ENCODE peak calls at places on chromosome 17, in ten cellular contexts. U, R, F, E, P, X, Q, K, H and A are unnamed samples.

GRCh38 chr17:63703556-63704258 is 3.8 kb upstream of the LIMD2 start:
- DNase-seq in R (no peak), F (no peak), U (no peak), E (no peak), X (no peak), K (no peak), P (no peak), Q (peak), H (no peak), A (no peak)

GRCh38 chr17:6660765-6661463 is 9.4 kb downstream of the C17orf100 start:
- DNase-seq in X (no peak), R (no peak), K (no peak), U (no peak), P (no peak), Q (no peak), E (no peak), H (no peak), F (no peak), A (no peak)

GRCh38 chr17:1055751-1056645 is 59.1 kb downstream of the TIMM22 start:
- DNase-seq in E (no peak), U (peak), H (peak), R (no peak), X (peak), K (peak), F (peak), P (no peak), Q (peak), A (peak)

GRCh38 chr17:29077320-29077719 is 34.4 kb downstream of the PIPOX start:
- DNase-seq in E (no peak), K (no peak), R (no peak), Q (no peak), X (no peak), H (no peak), F (no peak), U (no peak), P (no peak), A (no peak)

GRCh38 chr17:57747221-57748017 is 2.3 kb upstream of the CCDC182 start:
- DNase-seq in P (no peak), R (peak), E (peak), U (peak), H (no peak), K (peak), F (peak), X (no peak), Q (no peak), A (no peak)

GRCh38 chr17:59707971-59708425 is 544 bp downstream of the VMP1 start:
- DNase-seq in R (peak), U (no peak), E (no peak), F (no peak), K (no peak), P (no peak), X (no peak), Q (no peak), H (no peak), A (no peak)

GRCh38 chr17:50949128-50950001 is 83.2 kb upstream of the TOB1 start:
- DNase-seq in F (no peak), Q (no peak), E (no peak), X (no peak), K (no peak), U (no peak), R (no peak), P (no peak), H (peak), A (no peak)

GRCh38 chr17:45873728-45874127 is 20.6 kb upstream of the MAPT start:
- DNase-seq in U (peak), E (no peak), Q (no peak), P (no peak), X (no peak), H (peak), K (no peak), R (no peak), F (no peak), A (no peak)

GRCh38 chr17:1275962-1276736 is 3.3 kb upstream of the TRARG1 start:
- DNase-seq in Q (peak), P (peak), U (peak), K (no peak), X (peak), E (peak), R (no peak), H (peak), F (peak), A (peak)

GRCh38 chr17:41777157-41777578 is 9.3 kb downstream of the JUP start:
- DNase-seq in R (no peak), F (peak), K (no peak), H (no peak), P (no peak), X (no peak), Q (no peak), E (peak), U (no peak), A (no peak)

GRCh38 chr17:15963670-15964110 is 18.8 kb downstream of the ADORA2B start:
- DNase-seq in U (no peak), K (no peak), R (no peak), E (no peak), P (no peak), X (no peak), F (no peak), H (no peak), Q (no peak), A (no peak)

GRCh38 chr17:57874434-57875108 is 24.7 kb upstream of the MRPS23 start:
- DNase-seq in R (no peak), U (no peak), K (peak), E (no peak), Q (peak), F (no peak), X (no peak), H (peak), P (no peak), A (peak)

GRCh38 chr17:66542183-66542966 is 240.0 kb downstream of the PRKCA start:
- DNase-seq in P (no peak), U (no peak), H (no peak), F (no peak), R (no peak), X (no peak), E (peak), K (no peak), Q (peak), A (no peak)

GRCh38 chr17:64084086-64084939 is 45.6 kb downstream of the ERN1 start:
- DNase-seq in P (no peak), U (no peak), R (peak), F (peak), H (no peak), Q (no peak), K (no peak), E (peak), X (no peak), A (no peak)

GRCh38 chr17:44022246-44022645 is 7.5 kb upstream of the TMEM101 start:
- DNase-seq in F (no peak), P (no peak), U (no peak), K (no peak), R (no peak), Q (no peak), X (no peak), H (no peak), E (no peak), A (no peak)

GRCh38 chr17:15490634-15491261 is 23.3 kb upstream of the CDRT4 start:
- DNase-seq in X (no peak), U (no peak), P (no peak), E (peak), H (peak), F (no peak), K (no peak), R (no peak), Q (peak), A (peak)

GRCh38 chr17:50721194-50722010 is 2.0 kb downstream of the LUC7L3 start:
- DNase-seq in R (no peak), E (peak), H (no peak), K (peak), Q (no peak), P (no peak), U (no peak), F (no peak), X (no peak), A (no peak)

GRCh38 chr17:29592850-29593545 is at the start of gene ANKRD13B:
- DNase-seq in H (peak), U (no peak), Q (peak), E (no peak), R (peak), K (peak), X (no peak), F (no peak), P (no peak), A (no peak)

GRCh38 chr17:17151055-17151454 is 55.1 kb downstream of the PLD6 start:
- DNase-seq in E (no peak), P (no peak), Q (no peak), X (no peak), F (no peak), U (no peak), H (no peak), K (no peak), R (no peak), A (no peak)

GRCh38 chr17:39714234-39714633 is 14.4 kb downstream of the ERBB2 start:
- DNase-seq in P (no peak), X (no peak), E (no peak), K (no peak), Q (no peak), F (no peak), U (no peak), H (no peak), R (no peak), A (no peak)

GRCh38 chr17:33316733-33317132 is 23.6 kb upstream of the ASIC2 start:
- DNase-seq in E (no peak), K (no peak), F (no peak), U (no peak), P (no peak), H (no peak), R (no peak), Q (no peak), X (no peak), A (no peak)